ENCODE peak calls at places on chromosomes 11 and 22, in four cellular contexts. U is GM23248, D is HCT116, I is neural progenitor cell. R is an unnamed sample.
A peak's percentile ranks its signal among the peaks of the same experiment; 100 is the strongest.

GRCh38 chr11:7896026-7896785 is 34.9 kb downstream of the OR10A6 start:
- DNase-seq in U (peak; percentile 48), D (no peak), I (no peak), R (no peak)

GRCh38 chr11:110524227-110524626 is 94.5 kb downstream of the FDX1 start:
- DNase-seq in U (peak; percentile 97), D (no peak), I (no peak), R (peak; percentile 14)

GRCh38 chr22:50441428-50441993 is 33.3 kb downstream of the SBF1 start:
- DNase-seq in U (no peak), D (no peak), I (no peak), R (no peak)

GRCh38 chr11:131748146-131749050 is 378.0 kb downstream of the NTM start:
- DNase-seq in U (peak; percentile 90), D (no peak), I (peak; percentile 81), R (peak; percentile 69)

GRCh38 chr11:73478737-73479347 is 102.6 kb downstream of the RELT start:
- DNase-seq in U (peak; percentile 71), D (peak; percentile 26), I (peak; percentile 40), R (peak; percentile 74)

GRCh38 chr11:21511835-21512440 is 680.9 kb upstream of the ANO5 start:
- DNase-seq in U (peak; percentile 78), D (peak; percentile 3), I (peak; percentile 87), R (peak; percentile 39)

GRCh38 chr11:72426054-72426757 is 8.1 kb downstream of the CLPB start:
- DNase-seq in U (no peak), D (no peak), I (no peak), R (no peak)

GRCh38 chr11:111585371-111585770 is 16.9 kb upstream of the SIK2 start:
- DNase-seq in U (peak; percentile 73), D (no peak), I (no peak), R (peak; percentile 52)

GRCh38 chr11:79971255-79971654 is 530.4 kb upstream of the TENM4 start:
- DNase-seq in U (no peak), D (no peak), I (no peak), R (no peak)

GRCh38 chr22:30444632-30445437 is 19.3 kb downstream of the MTFP1 start:
- DNase-seq in U (peak; percentile 74), D (peak; percentile 54), I (peak; percentile 82), R (peak; percentile 65)

GRCh38 chr11:10674991-10675440 is 18.5 kb downstream of the IRAG1 start:
- DNase-seq in U (peak; percentile 66), D (no peak), I (no peak), R (no peak)

GRCh38 chr22:47289316-47289985 is 527.0 kb downstream of the TBC1D22A start:
- DNase-seq in U (no peak), D (no peak), I (no peak), R (no peak)

GRCh38 chr22:33111491-33111890 is 53.3 kb upstream of the SYN3 start:
- DNase-seq in U (peak; percentile 13), D (no peak), I (no peak), R (no peak)

GRCh38 chr11:70255717-70256116 is 14.8 kb upstream of the PPFIA1 start:
- DNase-seq in U (no peak), D (no peak), I (no peak), R (no peak)

GRCh38 chr11:66889974-66890373 is 33.1 kb downstream of the LRFN4 start:
- DNase-seq in U (no peak), D (no peak), I (peak; percentile 84), R (no peak)

GRCh38 chr11:130710442-130711101 is 205.7 kb downstream of the SNX19 start:
- DNase-seq in U (no peak), D (no peak), I (no peak), R (no peak)

GRCh38 chr11:122150484-122151124 is 34.6 kb upstream of the BLID start:
- DNase-seq in U (no peak), D (no peak), I (no peak), R (peak; percentile 83)

GRCh38 chr11:13376838-13377237 is 86.2 kb downstream of the BTBD10 start:
- DNase-seq in U (no peak), D (no peak), I (no peak), R (no peak)

GRCh38 chr11:34040571-34040970 is 11.0 kb upstream of the CAPRIN1 start:
- DNase-seq in U (no peak), D (no peak), I (no peak), R (no peak)

GRCh38 chr11:108592591-108593213 is 866 bp downstream of the EXPH5 start:
- DNase-seq in U (peak; percentile 32), D (no peak), I (no peak), R (peak; percentile 44)

GRCh38 chr11:85627332-85627997 is at the start of gene DLG2:
- DNase-seq in U (peak; percentile 79), D (no peak), I (peak; percentile 32), R (peak; percentile 61)

GRCh38 chr11:74443071-74443864 is 24.1 kb downstream of the KCNE3 start:
- DNase-seq in U (no peak), D (peak; percentile 19), I (peak; percentile 45), R (peak; percentile 94)

GRCh38 chr11:65497141-65498041 is 1.5 kb upstream of the MALAT1 start:
- DNase-seq in U (peak; percentile 99), D (peak; percentile 96), I (peak; percentile 100), R (peak; percentile 99)

GRCh38 chr11:74019104-74019738 is 10.3 kb upstream of the UCP3 start:
- DNase-seq in U (peak; percentile 15), D (no peak), I (no peak), R (no peak)

GRCh38 chr11:61268588-61269250 is 26.4 kb downstream of the VWCE start:
- DNase-seq in U (no peak), D (no peak), I (no peak), R (no peak)
- TF ChIP-seq EZH2phosphoT487 in U (no peak), D (no peak), I (no peak), R (no peak)

GRCh38 chr11:1171223-1171984 is 13.7 kb downstream of the MUC5AC start:
- DNase-seq in U (no peak), D (no peak), I (no peak), R (no peak)
- H3K4me3 ChIP-seq in U (no peak overlapping the region), D (no peak overlapping the region), I (no peak overlapping the region), R (no peak overlapping the region)

DNA sequence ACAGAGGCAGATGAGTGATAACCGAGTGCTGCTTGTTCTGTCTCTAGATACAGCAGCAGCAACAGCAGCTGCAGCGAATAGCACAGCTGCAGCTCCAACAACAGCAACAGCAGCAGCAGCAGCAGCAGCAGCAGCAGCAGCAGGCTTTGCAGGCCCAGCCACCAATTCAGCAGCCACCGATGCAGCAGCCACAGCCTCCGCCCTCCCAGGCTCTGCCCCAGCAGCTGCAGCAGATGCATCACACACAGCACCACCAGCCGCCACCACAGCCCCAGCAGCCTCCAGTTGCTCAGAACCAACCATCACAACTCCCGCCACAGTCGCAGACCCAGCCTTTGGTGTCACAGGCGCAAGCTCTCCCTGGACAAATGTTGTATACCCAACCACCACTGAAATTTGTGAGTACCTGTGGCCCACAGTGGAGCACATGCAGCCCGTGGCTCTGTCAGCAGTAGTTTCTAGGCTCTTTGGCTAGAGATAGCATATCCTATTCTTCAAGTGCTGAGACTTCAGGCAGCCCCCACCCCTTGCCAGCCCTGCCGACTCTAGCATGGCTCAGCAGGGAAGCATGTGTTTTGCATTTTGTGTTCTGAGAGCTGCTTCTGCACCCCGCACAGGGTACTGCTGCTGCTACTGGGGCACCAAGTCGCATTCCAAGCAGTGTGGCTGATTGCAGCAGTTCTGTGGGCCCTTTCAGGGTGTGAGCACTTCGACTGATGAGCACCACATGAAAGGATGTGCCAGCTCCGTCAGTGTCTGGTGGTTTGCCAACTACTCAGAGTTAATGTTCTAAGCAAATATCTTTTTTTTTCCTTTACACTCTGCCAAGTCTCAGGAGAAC is 59.2 kb downstream of the MED15 start:
- DNase-seq in U (peak; percentile 93), D (no peak), I (no peak), R (peak; percentile 87)
- TF ChIP-seq EZH2 in U (no peak), D (no peak), I (no peak), R (no peak)

DNA sequence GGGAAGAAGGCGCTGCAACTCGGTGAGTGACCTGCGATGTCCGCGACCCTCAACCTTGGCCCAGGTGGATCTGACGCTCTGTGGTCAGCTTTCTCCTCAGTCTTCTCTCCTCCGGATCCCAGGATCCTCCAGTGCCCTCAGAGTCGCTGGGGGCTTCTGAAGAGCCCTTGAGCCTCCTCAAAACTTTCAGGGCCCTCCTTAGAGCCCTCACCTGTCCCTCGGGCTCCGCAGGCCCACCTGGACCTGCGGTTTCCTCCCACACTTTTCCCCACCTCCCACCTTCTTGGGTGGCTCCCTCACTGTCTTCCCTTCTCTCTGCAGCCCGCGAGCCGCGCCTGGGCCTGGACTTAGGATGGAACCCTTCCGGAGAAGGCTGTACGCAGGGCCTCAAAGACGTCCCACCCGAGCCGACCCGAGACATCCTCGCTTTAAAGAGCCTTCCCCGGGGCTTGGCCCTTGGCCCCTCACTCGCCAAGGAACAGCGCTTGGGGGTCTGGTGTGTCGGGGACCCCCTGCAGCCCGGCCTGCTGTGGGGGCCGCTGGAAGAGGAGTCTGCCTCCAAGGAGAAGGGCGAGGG is 335 bp downstream of the ZNF408 start:
- DNase-seq in U (peak; percentile 38), D (no peak), I (peak; percentile 44), R (no peak)
- TF ChIP-seq EZH2phosphoT487 in U (no peak), D (no peak), I (no peak), R (no peak)

R was measured in PC-3.